ENCODE peak calls at places on chromosomes 11 and 22, in eight cellular contexts. Z is CD4-positive, alpha-beta T cell; I is neural crest cell; Y is AG04450; Q is fibroblast of lung; C is nephron progenitor cell; F is body of pancreas; U is esophagus muscularis mucosa. H is an unnamed sample.

GRCh38 chr11:82462588-82462987 is 271.1 kb downstream of the FAM181B start:
- DNase-seq in Y (no peak), I (no peak), U (no peak), F (no peak), Q (no peak), Z (no peak), C (no peak), H (no peak)

GRCh38 chr11:131218542-131218941 is 151.9 kb upstream of the NTM start:
- DNase-seq in F (no peak), I (no peak), U (no peak), Z (no peak), C (no peak), Y (no peak), Q (no peak), H (no peak)

GRCh38 chr11:119793335-119793984 is 64.5 kb upstream of the NECTIN1 start:
- DNase-seq in U (no peak), F (no peak), Q (no peak), Y (no peak), C (no peak), I (no peak), Z (no peak), H (no peak)

GRCh38 chr11:86773009-86773408 is 27.3 kb upstream of the PRSS23 start:
- DNase-seq in F (no peak), Z (no peak), Y (no peak), U (no peak), I (no peak), Q (no peak), C (no peak), H (no peak)

GRCh38 chr22:24806663-24807001 is 621 bp downstream of the SGSM1 start:
- DNase-seq in Y (no peak), I (no peak), Q (no peak), C (peak), U (no peak), Z (no peak), F (no peak), H (no peak)

GRCh38 chr11:1504581-1505290 is 18.2 kb upstream of the MOB2 start:
- DNase-seq in Y (no peak), C (no peak), Z (no peak), Q (no peak), U (no peak), I (no peak), F (no peak), H (no peak)

GRCh38 chr11:65552413-65552951 is 5.7 kb downstream of the LTBP3 start:
- DNase-seq in F (no peak), U (no peak), Y (no peak), C (no peak), Z (no peak), I (no peak), Q (no peak), H (no peak)

GRCh38 chr11:11427185-11427944 is 74.3 kb upstream of the CSNK2A3 start:
- DNase-seq in Q (no peak), Y (no peak), Z (no peak), F (no peak), I (no peak), C (no peak), U (no peak), H (no peak)

GRCh38 chr22:46381142-46381541 is 45.6 kb downstream of the TRMU start:
- DNase-seq in Y (no peak), C (no peak), I (no peak), Q (no peak), Z (no peak), F (no peak), U (no peak), H (no peak)

GRCh38 chr11:103619480-103619879 is 417.0 kb upstream of the DDI1 start:
- DNase-seq in Y (no peak), F (peak), U (no peak), I (no peak), Z (no peak), Q (no peak), C (no peak), H (no peak)

GRCh38 chr22:48896766-48897637 is 930.7 kb downstream of the BRD1 start:
- DNase-seq in F (no peak), I (no peak), U (peak), C (no peak), Y (no peak), Q (no peak), Z (no peak), H (no peak)

GRCh38 chr22:27474711-27475547 is 326.6 kb downstream of the MN1 start:
- DNase-seq in U (no peak), I (no peak), F (no peak), Q (peak), C (no peak), Z (no peak), Y (peak), H (peak)

GRCh38 chr22:39690901-39691620 is 120.5 kb downstream of the CACNA1I start:
- DNase-seq in Y (no peak), Q (no peak), C (peak), U (no peak), I (peak), F (no peak), Z (no peak), H (peak)

GRCh38 chr22:42397332-42398246 is 34.6 kb downstream of the NFAM1 start:
- DNase-seq in F (no peak), Q (no peak), I (no peak), Z (no peak), Y (no peak), U (no peak), C (no peak), H (peak)

GRCh38 chr22:20155330-20156041 is 4.6 kb upstream of the CCDC188 start:
- DNase-seq in Z (no peak), F (peak), I (peak), U (no peak), Q (no peak), Y (no peak), C (no peak), H (peak)

GRCh38 chr22:47225931-47226633 is 463.6 kb downstream of the TBC1D22A start:
- DNase-seq in Q (no peak), Z (no peak), C (no peak), Y (no peak), U (peak), F (no peak), I (no peak), H (no peak)

GRCh38 chr11:28877366-28877765 is 769.2 kb downstream of the METTL15 start:
- DNase-seq in F (no peak), U (no peak), C (no peak), Q (no peak), Y (no peak), I (no peak), Z (no peak), H (no peak)

GRCh38 chr22:46487318-46487717 is 50.1 kb downstream of the CELSR1 start:
- DNase-seq in F (no peak), Q (no peak), I (no peak), C (no peak), Y (no peak), Z (no peak), U (no peak), H (peak)

GRCh38 chr22:43404673-43405385 is 7.0 kb upstream of the MPPED1 start:
- DNase-seq in Y (no peak), I (no peak), F (no peak), U (no peak), Z (no peak), C (no peak), Q (no peak), H (no peak)

GRCh38 chr11:74683279-74683871 is 47.9 kb downstream of the CHRDL2 start:
- DNase-seq in U (no peak), Z (no peak), Y (no peak), I (peak), Q (no peak), C (peak), F (peak), H (peak)

GRCh38 chr11:74860743-74861142 is 88.1 kb downstream of the XRRA1 start:
- DNase-seq in Y (no peak), I (no peak), Q (no peak), C (no peak), F (no peak), U (no peak), Z (no peak), H (no peak)

GRCh38 chr11:2693271-2693833 is 6.4 kb downstream of the KCNQ1OT1 start:
- DNase-seq in Y (no peak), Q (no peak), F (peak), Z (no peak), I (no peak), C (no peak), U (no peak), H (no peak)

GRCh38 chr11:120513436-120514315 is 2.1 kb downstream of the GRIK4 start:
- DNase-seq in Y (no peak), F (no peak), I (no peak), Z (no peak), Q (no peak), U (no peak), C (no peak), H (no peak)

GRCh38 chr11:32779131-32779530 is 15.3 kb downstream of the CCDC73 start:
- DNase-seq in Q (no peak), U (no peak), C (no peak), I (no peak), Z (no peak), F (no peak), Y (no peak), H (no peak)

GRCh38 chr11:72784662-72785061 is 9.2 kb downstream of the STARD10 start:
- DNase-seq in Q (no peak), C (no peak), F (no peak), U (no peak), Y (no peak), I (no peak), Z (no peak), H (no peak)

GRCh38 chr11:72789493-72790131 is 4.2 kb downstream of the STARD10 start:
- DNase-seq in F (no peak), Q (peak), U (no peak), C (no peak), Z (no peak), Y (no peak), I (no peak), H (no peak)

GRCh38 chr11:72786305-72787261 is 7.3 kb downstream of the STARD10 start:
- DNase-seq in C (no peak), Z (no peak), U (no peak), Q (no peak), Y (no peak), F (peak), I (no peak), H (no peak)

GRCh38 chr11:72788250-72788649 is 5.6 kb downstream of the STARD10 start:
- DNase-seq in U (no peak), Y (no peak), Z (no peak), C (no peak), Q (no peak), I (no peak), F (no peak), H (no peak)

GRCh38 chr11:72787262-72788104 is 6.4 kb downstream of the STARD10 start:
- DNase-seq in C (no peak), F (peak), Y (no peak), Z (no peak), U (no peak), Q (no peak), I (no peak), H (no peak)
- TF ChIP-seq CTCF in C (no peak), F (no peak), Y (peak), Z (no peak), U (no peak), Q (no peak), I (peak), H (peak)

GRCh38 chr11:118349475-118349874 is 5.3 kb downstream of the CD3G start:
- DNase-seq in Q (no peak), I (no peak), Z (no peak), C (no peak), Y (no peak), U (no peak), F (no peak), H (no peak)

GRCh38 chr11:118358071-118358470 is 1.3 kb upstream of the UBE4A start:
- DNase-seq in Z (no peak), Y (no peak), F (no peak), I (no peak), C (no peak), U (no peak), Q (no peak), H (no peak)

GRCh38 chr11:118353084-118353710 is 6.2 kb upstream of the UBE4A start:
- DNase-seq in Q (peak), C (no peak), Y (no peak), F (no peak), Z (no peak), U (no peak), I (no peak), H (no peak)
- TF ChIP-seq CTCF in Q (peak), C (peak), Y (peak), F (peak), Z (peak), U (peak), I (peak), H (peak)

DNA sequence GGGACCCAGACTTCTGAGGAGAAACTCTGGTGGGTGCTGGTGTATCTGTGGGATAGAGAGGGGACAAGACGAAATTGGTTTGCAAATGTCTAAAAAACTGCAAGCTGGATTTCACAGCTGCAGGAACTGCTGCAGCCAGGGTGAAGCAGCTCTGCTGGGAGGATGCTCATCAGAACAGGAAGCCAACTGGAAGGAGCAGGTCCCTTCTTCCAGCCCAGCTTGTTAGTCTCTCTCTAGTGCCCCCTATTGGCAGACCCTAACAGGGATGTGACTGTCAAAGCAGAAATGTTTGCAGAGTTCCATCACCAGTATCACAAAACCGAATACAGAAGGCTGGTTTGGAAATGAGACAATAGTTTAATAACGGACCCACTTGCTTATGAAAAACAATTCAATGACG is 74.8 kb upstream of the SLC22A12 start:
- DNase-seq in C (no peak), U (no peak), F (no peak), I (no peak), Q (no peak), Z (no peak), Y (no peak), H (no peak)
- TF ChIP-seq CTCF in C (no peak), U (no peak), F (no peak), I (peak), Q (no peak), Z (no peak), Y (no peak), H (no peak)

DNA sequence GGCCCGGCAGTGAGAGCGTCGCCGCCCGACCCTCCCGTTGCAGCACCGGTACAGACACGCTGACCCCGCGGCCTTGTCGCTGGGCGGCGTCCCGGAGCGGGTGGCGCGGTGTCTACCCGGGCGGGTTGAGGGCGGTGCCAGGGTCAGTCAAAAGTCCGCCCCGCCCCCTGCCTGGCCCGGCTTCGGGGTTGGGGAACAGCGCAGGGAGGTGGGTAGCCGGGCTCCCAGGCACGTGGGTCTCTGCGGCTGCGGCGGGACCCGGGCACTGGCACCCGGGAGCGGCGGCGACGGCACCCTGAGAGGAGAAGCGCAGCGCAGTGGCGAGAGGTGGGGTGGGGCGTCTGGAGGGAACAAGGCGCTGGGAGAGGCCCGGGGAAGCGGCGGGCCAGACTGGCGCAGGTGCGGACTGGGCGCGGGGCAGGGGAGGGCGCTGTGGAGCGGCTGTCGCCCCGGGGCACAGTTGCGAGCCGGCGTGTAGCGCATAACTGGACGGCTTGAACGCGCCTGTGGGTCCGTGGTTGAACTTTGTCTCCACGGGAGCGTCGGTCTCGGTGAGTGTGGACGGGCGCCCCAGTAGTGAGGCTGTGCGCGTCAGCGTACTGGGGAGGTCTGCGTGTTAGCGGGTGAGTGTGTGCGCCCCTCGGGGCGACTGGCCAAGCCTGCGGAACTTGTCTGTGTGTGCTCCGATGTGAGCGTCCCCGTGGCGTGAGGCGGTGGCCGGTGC is at the start of gene P2RY2:
- DNase-seq in Q (no peak), Y (no peak), Z (no peak), F (peak), I (peak), U (no peak), C (peak), H (peak)
- TF ChIP-seq CTCF in Q (peak), Y (peak), Z (no peak), F (peak), I (peak), U (peak), C (peak), H (peak)